ENCODE peak calls at places on chromosomes 1 and 21, in nine cellular contexts. A, P, V, C, L, E, F, M and T are unnamed samples.

GRCh38 chr1:26349196-26349885 is 4.6 kb downstream of the CRYBG2 start:
- DNase-seq in C (no peak), P (no peak), E (peak), M (no peak), V (no peak), L (no peak), A (no peak), F (peak), T (no peak)

GRCh38 chr21:16309250-16309971 is 579.6 kb downstream of the USP25 start:
- DNase-seq in A (no peak), V (no peak), C (no peak), M (no peak), P (no peak), L (no peak), F (no peak), E (no peak), T (no peak)

GRCh38 chr21:38439957-38440356 is 58.3 kb downstream of the ERG start:
- DNase-seq in E (peak), M (no peak), P (no peak), V (no peak), F (no peak), C (no peak), A (no peak), L (no peak), T (no peak)

GRCh38 chr21:17823846-17824245 is 4.7 kb upstream of the C21orf91 start:
- DNase-seq in V (no peak), E (no peak), C (no peak), L (no peak), P (no peak), M (no peak), A (no peak), F (no peak), T (no peak)

GRCh38 chr1:215518594-215518993 is 48.5 kb upstream of the KCTD3 start:
- DNase-seq in P (no peak), C (no peak), A (no peak), F (no peak), V (no peak), M (no peak), E (no peak), L (no peak), T (no peak)

GRCh38 chr1:26459573-26460031 is 12.6 kb upstream of the HMGN2 start:
- DNase-seq in M (no peak), E (no peak), V (no peak), P (no peak), L (no peak), F (no peak), A (no peak), C (no peak), T (no peak)

GRCh38 chr1:229536982-229537381 is 21.5 kb downstream of the ABCB10 start:
- DNase-seq in F (no peak), L (no peak), C (no peak), M (no peak), E (no peak), V (no peak), P (no peak), A (no peak), T (no peak)

GRCh38 chr1:234555390-234556112 is 54.4 kb downstream of the IRF2BP2 start:
- DNase-seq in C (no peak), E (no peak), P (no peak), L (peak), V (no peak), F (no peak), A (no peak), M (no peak), T (no peak)

GRCh38 chr1:205783904-205784303 is 8.6 kb upstream of the RAB29 start:
- DNase-seq in L (no peak), E (peak), F (no peak), P (no peak), C (no peak), M (no peak), A (no peak), V (no peak), T (no peak)

GRCh38 chr1:185636848-185637247 is 97.3 kb upstream of the HMCN1 start:
- DNase-seq in M (peak), F (no peak), C (no peak), L (no peak), A (no peak), V (no peak), P (no peak), E (no peak), T (no peak)